ENCODE peak calls at places on chromosomes 7 and 10, in four cellular contexts. One of them, this sample, is unnamed.
A peak's percentile ranks its signal among the peaks of the same experiment; 100 is the strongest.

GRCh38 chr10:113386005-113386404 is 166.8 kb upstream of the HABP2 start:
- DNase-seq in mesendoderm: no peak
- DNase-seq in H1: no peak
- DNase-seq in IMR-90: peak; percentile 56
- DNase-seq in this sample: no peak

GRCh38 chr7:6636741-6637543 is at the start of gene ZNF316:
- DNase-seq in mesendoderm: no peak
- DNase-seq in H1: no peak
- DNase-seq in IMR-90: peak; percentile 38
- DNase-seq in this sample: no peak

GRCh38 chr7:99559276-99559915 is 954 bp downstream of the ZNF655 start:
- DNase-seq in mesendoderm: peak; percentile 21
- DNase-seq in H1: no peak
- DNase-seq in IMR-90: peak; percentile 38
- DNase-seq in this sample: no peak

GRCh38 chr7:66731986-66732385 is 8.5 kb upstream of the RABGEF1 start:
- DNase-seq in mesendoderm: no peak
- DNase-seq in H1: no peak
- DNase-seq in IMR-90: no peak
- DNase-seq in this sample: no peak

GRCh38 chr10:71217266-71218045 is 5.1 kb downstream of the UNC5B start:
- DNase-seq in mesendoderm: peak; percentile 90
- DNase-seq in H1: no peak
- DNase-seq in IMR-90: no peak
- DNase-seq in this sample: peak; percentile 65

GRCh38 chr10:6272126-6272525 is 69.4 kb downstream of the PFKFB3 start:
- DNase-seq in mesendoderm: no peak
- DNase-seq in H1: no peak
- DNase-seq in IMR-90: no peak
- DNase-seq in this sample: no peak

GRCh38 chr7:132102426-132102825 is 473.8 kb downstream of the PLXNA4 start:
- DNase-seq in mesendoderm: no peak
- DNase-seq in H1: no peak
- DNase-seq in IMR-90: no peak
- DNase-seq in this sample: no peak

GRCh38 chr7:19202599-19202998 is 57.4 kb upstream of the FERD3L start:
- DNase-seq in mesendoderm: no peak
- DNase-seq in H1: no peak
- DNase-seq in IMR-90: peak; percentile 27
- DNase-seq in this sample: no peak

GRCh38 chr7:127953966-127954365 is 77.3 kb downstream of the LRRC4 start:
- DNase-seq in mesendoderm: peak; percentile 83
- DNase-seq in H1: no peak
- DNase-seq in IMR-90: no peak
- DNase-seq in this sample: no peak

GRCh38 chr10:82953331-82953730 is 1078.3 kb downstream of the NRG3 start:
- DNase-seq in mesendoderm: no peak
- DNase-seq in H1: no peak
- DNase-seq in IMR-90: no peak
- DNase-seq in this sample: no peak

DNA sequence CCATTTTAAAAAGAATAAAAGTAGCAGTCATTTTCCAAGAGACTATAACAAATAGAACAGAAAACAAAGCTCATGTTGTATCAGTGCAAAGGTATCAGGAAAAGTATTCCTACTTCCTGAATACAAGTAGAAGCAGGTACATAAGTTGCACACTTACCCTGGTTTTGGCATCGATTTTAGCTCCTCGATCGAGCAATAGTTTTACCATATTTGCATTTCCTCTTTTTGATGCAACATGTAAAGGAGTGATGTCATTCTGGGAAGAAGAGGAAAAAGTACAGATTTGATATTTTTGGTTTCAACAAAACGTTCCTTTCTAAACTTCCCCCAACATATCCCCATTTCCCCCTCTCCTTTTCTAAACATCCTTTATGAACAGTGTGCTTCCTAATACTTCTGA is 155.1 kb downstream of the ANK3 start:
- DNase-seq in mesendoderm: no peak
- DNase-seq in H1: no peak
- DNase-seq in IMR-90: no peak
- DNase-seq in this sample: no peak
- H3K4me1 ChIP-seq in mesendoderm: no peaks in the 10 kb centered on the region
- H3K4me1 ChIP-seq in H1: no peaks in the 10 kb centered on the region
- H3K4me1 ChIP-seq in IMR-90: no peaks in the 10 kb centered on the region
- H3K4me1 ChIP-seq in this sample: no peaks in the 10 kb centered on the region

GRCh38 chr10:24974978-24975377 is 22.6 kb upstream of the PRTFDC1 start:
- DNase-seq in mesendoderm: no peak
- DNase-seq in H1: no peak
- DNase-seq in IMR-90: peak; percentile 74
- DNase-seq in this sample: no peak

GRCh38 chr10:24973163-24973562 is 20.8 kb upstream of the PRTFDC1 start:
- DNase-seq in mesendoderm: no peak
- DNase-seq in H1: no peak
- DNase-seq in IMR-90: no peak
- DNase-seq in this sample: no peak

GRCh38 chr10:24969732-24970330 is 17.4 kb upstream of the PRTFDC1 start:
- DNase-seq in mesendoderm: no peak
- DNase-seq in H1: no peak
- DNase-seq in IMR-90: no peak
- DNase-seq in this sample: no peak

GRCh38 chr10:24968349-24968748 is 15.9 kb upstream of the PRTFDC1 start:
- DNase-seq in mesendoderm: no peak
- DNase-seq in H1: no peak
- DNase-seq in IMR-90: no peak
- DNase-seq in this sample: no peak

DNA sequence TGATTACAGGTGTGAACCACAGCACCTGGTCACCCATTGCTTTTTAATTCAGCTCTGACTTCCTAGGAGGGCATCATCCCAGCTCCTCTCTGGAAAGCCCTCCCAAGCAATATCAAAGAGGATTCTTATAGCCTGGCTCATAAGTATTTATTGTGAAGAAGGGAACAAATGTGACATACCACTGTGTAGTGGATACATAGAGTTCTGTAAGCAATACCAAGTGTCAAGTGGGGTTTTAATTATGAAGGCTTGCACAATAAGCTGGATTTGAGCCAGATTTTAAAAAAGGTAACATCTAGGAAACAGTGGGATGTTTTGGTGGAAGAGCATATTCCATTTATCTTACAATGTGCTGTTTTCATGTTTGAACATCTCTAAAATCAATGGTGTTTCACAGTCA is 19.0 kb upstream of the PRTFDC1 start:
- DNase-seq in mesendoderm: no peak
- DNase-seq in H1: no peak
- DNase-seq in IMR-90: no peak
- DNase-seq in this sample: no peak
- H4K5ac ChIP-seq in mesendoderm: no peak overlapping the region
- H4K5ac ChIP-seq in H1: no peak overlapping the region
- H4K5ac ChIP-seq in IMR-90: no peak overlapping the region
- H4K5ac ChIP-seq in this sample: no peak overlapping the region

GRCh38 chr10:17981766-17982380 is 30.2 kb downstream of the SLC39A12 start:
- DNase-seq in mesendoderm: peak; percentile 86
- DNase-seq in H1: no peak
- DNase-seq in IMR-90: peak; percentile 93
- DNase-seq in this sample: no peak
- H2BK5ac ChIP-seq in mesendoderm: no peak overlapping the region
- H2BK5ac ChIP-seq in H1: no peak overlapping the region
- H2BK5ac ChIP-seq in IMR-90: peak overlapping the region; percentile 83
- H2BK5ac ChIP-seq in this sample: no peak overlapping the region

GRCh38 chr10:110502072-110502845 is 4.6 kb downstream of the DUSP5 start:
- DNase-seq in mesendoderm: no peak
- DNase-seq in H1: no peak
- DNase-seq in IMR-90: no peak
- DNase-seq in this sample: no peak
- H3K4me1 ChIP-seq in mesendoderm: peaks cover 9% of the 10 kb centered on the region
- H3K4me1 ChIP-seq in H1: peaks cover 7% of the 10 kb centered on the region
- H3K4me1 ChIP-seq in IMR-90: peaks cover 27% of the 10 kb centered on the region
- H3K4me1 ChIP-seq in this sample: peaks cover 12% of the 10 kb centered on the region

GRCh38 chr7:133572087-133572486 is 319.2 kb downstream of the EXOC4 start:
- DNase-seq in mesendoderm: no peak
- DNase-seq in H1: no peak
- DNase-seq in IMR-90: no peak
- DNase-seq in this sample: no peak

GRCh38 chr7:133568544-133568943 is 315.7 kb downstream of the EXOC4 start:
- DNase-seq in mesendoderm: no peak
- DNase-seq in H1: no peak
- DNase-seq in IMR-90: peak; percentile 59
- DNase-seq in this sample: no peak

GRCh38 chr7:133571066-133571465 is 318.2 kb downstream of the EXOC4 start:
- DNase-seq in mesendoderm: no peak
- DNase-seq in H1: no peak
- DNase-seq in IMR-90: no peak
- DNase-seq in this sample: no peak

GRCh38 chr7:133572853-133573252 is 320.0 kb downstream of the EXOC4 start:
- DNase-seq in mesendoderm: no peak
- DNase-seq in H1: no peak
- DNase-seq in IMR-90: peak; percentile 25
- DNase-seq in this sample: no peak

GRCh38 chr7:133570321-133570720 is 317.4 kb downstream of the EXOC4 start:
- DNase-seq in mesendoderm: no peak
- DNase-seq in H1: no peak
- DNase-seq in IMR-90: peak; percentile 15
- DNase-seq in this sample: no peak
- H4K5ac ChIP-seq in mesendoderm: no peak overlapping the region
- H4K5ac ChIP-seq in H1: no peak overlapping the region
- H4K5ac ChIP-seq in IMR-90: no peak overlapping the region
- H4K5ac ChIP-seq in this sample: no peak overlapping the region

GRCh38 chr7:101597941-101598340 is 31.2 kb downstream of the MYL10 start:
- DNase-seq in mesendoderm: no peak
- DNase-seq in H1: no peak
- DNase-seq in IMR-90: no peak
- DNase-seq in this sample: no peak

GRCh38 chr7:101595246-101595645 is 33.9 kb downstream of the MYL10 start:
- DNase-seq in mesendoderm: no peak
- DNase-seq in H1: no peak
- DNase-seq in IMR-90: no peak
- DNase-seq in this sample: peak; percentile 7

GRCh38 chr7:101594790-101595189 is 34.3 kb downstream of the MYL10 start:
- DNase-seq in mesendoderm: no peak
- DNase-seq in H1: no peak
- DNase-seq in IMR-90: no peak
- DNase-seq in this sample: peak; percentile 10

GRCh38 chr7:101596898-101597297 is 32.2 kb downstream of the MYL10 start:
- DNase-seq in mesendoderm: no peak
- DNase-seq in H1: no peak
- DNase-seq in IMR-90: no peak
- DNase-seq in this sample: no peak

DNA sequence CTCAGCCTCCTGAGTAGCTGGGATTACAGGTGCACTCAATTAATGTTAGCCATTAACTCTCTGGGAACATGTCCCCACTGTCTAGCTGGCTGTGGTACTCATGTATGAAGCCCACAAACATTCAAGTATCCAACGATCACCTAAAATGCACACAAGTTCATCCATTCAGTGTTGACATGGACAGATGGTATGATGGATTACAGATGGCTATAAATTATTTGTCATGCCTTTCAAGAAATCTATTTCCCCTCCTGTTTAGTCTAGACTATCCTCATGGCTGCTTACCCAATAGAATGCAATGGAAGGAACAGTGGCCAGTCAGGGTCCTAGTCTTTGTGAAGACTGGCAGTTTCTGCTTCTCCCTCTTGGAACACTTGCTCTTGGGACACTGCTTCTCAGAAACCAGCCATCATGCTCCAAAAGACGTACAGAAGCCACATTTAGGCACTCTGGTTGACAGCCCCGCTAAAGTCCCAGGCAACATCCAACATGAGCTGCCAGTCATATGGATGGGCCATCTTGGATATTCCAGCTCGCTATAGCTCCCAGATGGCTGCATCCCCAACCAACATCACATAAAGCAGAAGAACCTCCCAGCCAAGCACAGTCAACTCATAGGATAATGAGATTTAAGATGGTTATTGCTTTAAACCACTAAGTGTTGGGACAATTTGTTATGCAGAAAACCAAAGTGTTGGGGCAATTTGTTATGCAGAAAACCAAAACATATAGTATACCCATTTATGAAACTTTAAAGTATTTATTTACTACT is 33.1 kb downstream of the MYL10 start:
- DNase-seq in mesendoderm: no peak
- DNase-seq in H1: no peak
- DNase-seq in IMR-90: no peak
- DNase-seq in this sample: no peak
- H2BK5ac ChIP-seq in mesendoderm: no peak overlapping the region
- H2BK5ac ChIP-seq in H1: no peak overlapping the region
- H2BK5ac ChIP-seq in IMR-90: no peak overlapping the region
- H2BK5ac ChIP-seq in this sample: no peak overlapping the region

GRCh38 chr7:88321694-88322093 is 15.0 kb upstream of the STEAP4 start:
- DNase-seq in mesendoderm: no peak
- DNase-seq in H1: no peak
- DNase-seq in IMR-90: no peak
- DNase-seq in this sample: no peak

GRCh38 chr7:88315532-88315931 is 8.8 kb upstream of the STEAP4 start:
- DNase-seq in mesendoderm: no peak
- DNase-seq in H1: no peak
- DNase-seq in IMR-90: no peak
- DNase-seq in this sample: no peak

GRCh38 chr7:88317422-88317821 is 10.7 kb upstream of the STEAP4 start:
- DNase-seq in mesendoderm: no peak
- DNase-seq in H1: no peak
- DNase-seq in IMR-90: no peak
- DNase-seq in this sample: no peak

GRCh38 chr7:88322151-88322550 is 15.5 kb upstream of the STEAP4 start:
- DNase-seq in mesendoderm: no peak
- DNase-seq in H1: no peak
- DNase-seq in IMR-90: no peak
- DNase-seq in this sample: no peak

GRCh38 chr7:88318196-88318595 is 11.5 kb upstream of the STEAP4 start:
- DNase-seq in mesendoderm: no peak
- DNase-seq in H1: no peak
- DNase-seq in IMR-90: no peak
- DNase-seq in this sample: no peak
- H3K4me1 ChIP-seq in mesendoderm: no peaks in the 10 kb centered on the region
- H3K4me1 ChIP-seq in H1: no peaks in the 10 kb centered on the region
- H3K4me1 ChIP-seq in IMR-90: no peaks in the 10 kb centered on the region
- H3K4me1 ChIP-seq in this sample: no peaks in the 10 kb centered on the region